ENCODE peak calls at places on chromosome 21, in five cellular contexts. One of them, this sample, is unnamed.

GRCh38 chr21:16218682-16219343 is 489.0 kb downstream of the USP25 start:
- DNase-seq in tibial artery: no peak
- DNase-seq in epithelial cell of esophagus: no peak
- DNase-seq in WTC11: no peak
- DNase-seq in heart right ventricle: no peak
- DNase-seq in this sample: no peak

GRCh38 chr21:15034126-15034848 is 30.5 kb downstream of the NRIP1 start:
- DNase-seq in epithelial cell of esophagus: no peak
- DNase-seq in heart right ventricle: no peak
- DNase-seq in tibial artery: no peak
- DNase-seq in WTC11: no peak
- DNase-seq in this sample: no peak

GRCh38 chr21:34983680-34984086 is 65.4 kb downstream of the RUNX1 start:
- DNase-seq in heart right ventricle: no peak
- DNase-seq in tibial artery: no peak
- DNase-seq in epithelial cell of esophagus: peak
- DNase-seq in WTC11: no peak
- DNase-seq in this sample: no peak

GRCh38 chr21:44709426-44710293 is 1.7 kb downstream of the TSPEAR start:
- DNase-seq in tibial artery: no peak
- DNase-seq in heart right ventricle: no peak
- DNase-seq in WTC11: no peak
- DNase-seq in epithelial cell of esophagus: peak
- DNase-seq in this sample: no peak

GRCh38 chr21:40672602-40673001 is 174.4 kb downstream of the DSCAM start:
- DNase-seq in tibial artery: no peak
- DNase-seq in WTC11: no peak
- DNase-seq in heart right ventricle: no peak
- DNase-seq in epithelial cell of esophagus: peak
- DNase-seq in this sample: no peak

GRCh38 chr21:32580949-32581348 is 4.4 kb downstream of the TCP10L start:
- DNase-seq in epithelial cell of esophagus: no peak
- DNase-seq in WTC11: no peak
- DNase-seq in heart right ventricle: no peak
- DNase-seq in tibial artery: no peak
- DNase-seq in this sample: no peak

GRCh38 chr21:41207401-41208388 is 39.7 kb downstream of the BACE2 start:
- DNase-seq in WTC11: no peak
- DNase-seq in epithelial cell of esophagus: peak
- DNase-seq in heart right ventricle: peak
- DNase-seq in tibial artery: peak
- DNase-seq in this sample: no peak

GRCh38 chr21:44458971-44459711 is 3.8 kb downstream of the LRRC3 start:
- DNase-seq in epithelial cell of esophagus: no peak
- DNase-seq in tibial artery: no peak
- DNase-seq in WTC11: no peak
- DNase-seq in heart right ventricle: no peak
- DNase-seq in this sample: no peak

GRCh38 chr21:44862869-44863685 is 10.4 kb downstream of the PTTG1IP start:
- DNase-seq in heart right ventricle: no peak
- DNase-seq in tibial artery: no peak
- DNase-seq in WTC11: no peak
- DNase-seq in epithelial cell of esophagus: no peak
- DNase-seq in this sample: no peak

DNA sequence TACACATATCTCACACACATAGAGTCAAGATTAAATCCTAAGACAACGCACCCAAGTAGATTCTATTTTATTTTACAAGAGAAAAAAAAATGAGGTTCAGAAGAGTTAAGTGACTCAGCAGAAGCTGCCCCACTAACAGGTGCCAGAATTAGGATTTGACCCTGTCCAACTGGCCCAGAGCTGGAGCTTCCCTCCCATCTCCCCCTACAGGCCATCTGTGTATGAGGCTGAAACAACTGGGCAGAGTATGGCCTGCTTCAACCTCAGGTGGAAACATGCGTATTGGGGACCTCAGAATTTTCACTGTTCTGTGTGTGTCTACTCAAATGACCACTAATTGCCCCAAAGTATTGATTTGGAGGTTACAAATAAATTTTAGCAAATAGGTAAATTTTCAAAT is 29.9 kb downstream of the PSMG1 start:
- DNase-seq in tibial artery: no peak
- DNase-seq in WTC11: peak
- DNase-seq in epithelial cell of esophagus: peak
- DNase-seq in heart right ventricle: no peak
- DNase-seq in this sample: no peak
- TF ChIP-seq CTCF in tibial artery: no peak
- TF ChIP-seq CTCF in WTC11: no peak
- TF ChIP-seq CTCF in epithelial cell of esophagus: peak
- TF ChIP-seq CTCF in heart right ventricle: peak
- TF ChIP-seq CTCF in this sample: peak

GRCh38 chr21:36932417-36932816 is 34.1 kb downstream of the HLCS start:
- DNase-seq in epithelial cell of esophagus: no peak
- DNase-seq in heart right ventricle: no peak
- DNase-seq in WTC11: no peak
- DNase-seq in tibial artery: no peak
- DNase-seq in this sample: no peak

GRCh38 chr21:36927718-36928117 is 38.8 kb downstream of the HLCS start:
- DNase-seq in WTC11: peak
- DNase-seq in tibial artery: peak
- DNase-seq in epithelial cell of esophagus: peak
- DNase-seq in heart right ventricle: peak
- DNase-seq in this sample: peak

GRCh38 chr21:36928960-36929359 is 37.5 kb downstream of the HLCS start:
- DNase-seq in epithelial cell of esophagus: no peak
- DNase-seq in tibial artery: no peak
- DNase-seq in heart right ventricle: no peak
- DNase-seq in WTC11: no peak
- DNase-seq in this sample: no peak

GRCh38 chr21:36926989-36927695 is 39.3 kb downstream of the HLCS start:
- DNase-seq in WTC11: no peak
- DNase-seq in heart right ventricle: no peak
- DNase-seq in epithelial cell of esophagus: no peak
- DNase-seq in tibial artery: no peak
- DNase-seq in this sample: no peak

GRCh38 chr21:36929622-36930021 is 36.8 kb downstream of the HLCS start:
- DNase-seq in tibial artery: no peak
- DNase-seq in heart right ventricle: no peak
- DNase-seq in epithelial cell of esophagus: peak
- DNase-seq in WTC11: no peak
- DNase-seq in this sample: no peak
- TF ChIP-seq CTCF in tibial artery: no peak
- TF ChIP-seq CTCF in heart right ventricle: no peak
- TF ChIP-seq CTCF in epithelial cell of esophagus: peak
- TF ChIP-seq CTCF in WTC11: no peak
- TF ChIP-seq CTCF in this sample: peak

DNA sequence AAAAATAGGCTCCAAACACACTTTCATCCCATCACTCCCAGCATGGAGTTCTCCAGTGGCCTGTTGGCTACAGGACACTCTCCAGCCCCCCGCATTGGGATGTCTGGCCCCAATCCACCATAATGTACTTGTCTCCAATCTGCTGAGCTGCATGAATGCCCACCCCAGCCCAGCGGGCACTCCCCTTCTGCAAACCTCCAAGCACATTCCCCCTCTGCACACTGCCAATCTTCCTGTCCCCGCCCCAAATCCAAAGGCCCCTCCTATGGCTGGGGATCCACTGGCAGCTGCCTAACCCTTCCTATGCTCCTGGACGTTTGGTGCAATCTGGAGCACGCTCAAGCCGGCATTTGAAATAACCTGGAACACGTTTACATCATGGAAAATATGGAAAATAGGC is 41.3 kb downstream of the PDE9A start:
- DNase-seq in tibial artery: no peak
- DNase-seq in WTC11: no peak
- DNase-seq in epithelial cell of esophagus: no peak
- DNase-seq in heart right ventricle: no peak
- DNase-seq in this sample: no peak
- TF ChIP-seq CTCF in tibial artery: no peak
- TF ChIP-seq CTCF in WTC11: no peak
- TF ChIP-seq CTCF in epithelial cell of esophagus: no peak
- TF ChIP-seq CTCF in heart right ventricle: no peak
- TF ChIP-seq CTCF in this sample: no peak

GRCh38 chr21:25885405-25885804 is 150.6 kb downstream of the GABPA start:
- DNase-seq in epithelial cell of esophagus: no peak
- DNase-seq in WTC11: no peak
- DNase-seq in heart right ventricle: no peak
- DNase-seq in tibial artery: no peak
- DNase-seq in this sample: no peak

GRCh38 chr21:25887646-25888321 is 153.0 kb downstream of the GABPA start:
- DNase-seq in epithelial cell of esophagus: no peak
- DNase-seq in heart right ventricle: no peak
- DNase-seq in tibial artery: no peak
- DNase-seq in WTC11: no peak
- DNase-seq in this sample: no peak

GRCh38 chr21:25888711-25889110 is 153.9 kb downstream of the GABPA start:
- DNase-seq in heart right ventricle: no peak
- DNase-seq in epithelial cell of esophagus: no peak
- DNase-seq in tibial artery: no peak
- DNase-seq in WTC11: no peak
- DNase-seq in this sample: no peak

GRCh38 chr21:25885880-25886279 is 151.1 kb downstream of the GABPA start:
- DNase-seq in tibial artery: no peak
- DNase-seq in WTC11: no peak
- DNase-seq in epithelial cell of esophagus: no peak
- DNase-seq in heart right ventricle: no peak
- DNase-seq in this sample: no peak

GRCh38 chr21:25887166-25887565 is 152.4 kb downstream of the GABPA start:
- DNase-seq in tibial artery: no peak
- DNase-seq in WTC11: peak
- DNase-seq in heart right ventricle: no peak
- DNase-seq in epithelial cell of esophagus: no peak
- DNase-seq in this sample: no peak
- TF ChIP-seq CTCF in tibial artery: no peak
- TF ChIP-seq CTCF in WTC11: no peak
- TF ChIP-seq CTCF in heart right ventricle: no peak
- TF ChIP-seq CTCF in epithelial cell of esophagus: no peak
- TF ChIP-seq CTCF in this sample: peak

This sample was measured in endothelial cell.